ENCODE peak calls at places on chromosomes 6 and 20, in seven cellular contexts. Y is HCT116, J is fibroblast of lung, T is GM13977, O is foreskin fibroblast, V is type B pancreatic cell, A is cardiac fibroblast. K is an unnamed sample.

GRCh38 chr6:170250451-170250850 is 40.4 kb downstream of the DLL1 start:
- DNase-seq in Y (no peak), J (no peak), T (no peak), O (no peak), V (no peak), A (no peak), K (no peak)

GRCh38 chr6:30097902-30098606 is 14.8 kb downstream of the TRIM31 start:
- DNase-seq in Y (no peak), J (no peak), T (no peak), O (no peak), V (no peak), A (no peak), K (no peak)

GRCh38 chr6:142804490-142804889 is 140.5 kb downstream of the HIVEP2 start:
- DNase-seq in Y (no peak), J (no peak), T (no peak), O (no peak), V (no peak), A (no peak), K (no peak)

GRCh38 chr20:24937579-24937978 is 11.5 kb upstream of the CST7 start:
- DNase-seq in Y (no peak), J (no peak), T (no peak), O (no peak), V (no peak), A (no peak), K (peak)

GRCh38 chr6:63441266-63441956 is 121.6 kb upstream of the LGSN start:
- DNase-seq in Y (no peak), J (no peak), T (no peak), O (no peak), V (no peak), A (no peak), K (no peak)

GRCh38 chr6:11535801-11536230 is 1.7 kb upstream of the TMEM170B start:
- DNase-seq in Y (no peak), J (peak), T (no peak), O (peak), V (no peak), A (peak), K (no peak)

GRCh38 chr20:57445298-57445697 is 54.1 kb downstream of the RBM38 start:
- DNase-seq in Y (no peak), J (peak), T (no peak), O (peak), V (no peak), A (peak), K (no peak)

GRCh38 chr6:170522565-170523183 is 30.4 kb downstream of the PSMB1 start:
- DNase-seq in Y (peak), J (peak), T (no peak), O (peak), V (no peak), A (peak), K (no peak)

GRCh38 chr6:129789974-129790373 is 71.1 kb downstream of the TMEM244 start:
- DNase-seq in Y (no peak), J (no peak), T (no peak), O (no peak), V (no peak), A (no peak), K (no peak)

GRCh38 chr20:37501940-37502339 is 19.1 kb upstream of the NNAT start:
- DNase-seq in Y (no peak), J (no peak), T (no peak), O (no peak), V (no peak), A (no peak), K (no peak)

GRCh38 chr20:32544893-32545840 is 40.0 kb downstream of the NOL4L start:
- DNase-seq in Y (no peak), J (no peak), T (no peak), O (peak), V (no peak), A (no peak), K (no peak)

GRCh38 chr20:18006684-18007083 is 37.9 kb downstream of the MGME1 start:
- DNase-seq in Y (no peak), J (no peak), T (no peak), O (no peak), V (no peak), A (no peak), K (no peak)

GRCh38 chr6:144150673-144151009 is 324 bp downstream of the STX11 start:
- DNase-seq in Y (peak), J (peak), T (peak), O (peak), V (no peak), A (peak), K (no peak)

GRCh38 chr20:52622086-52622485 is 350.1 kb upstream of the TSHZ2 start:
- DNase-seq in Y (no peak), J (no peak), T (no peak), O (no peak), V (no peak), A (no peak), K (no peak)

GRCh38 chr6:14472964-14473363 is 355.4 kb downstream of the CD83 start:
- DNase-seq in Y (no peak), J (peak), T (no peak), O (peak), V (no peak), A (peak), K (no peak)

GRCh38 chr6:82072113-82072512 is 175.4 kb downstream of the IBTK start:
- DNase-seq in Y (no peak), J (no peak), T (no peak), O (peak), V (no peak), A (no peak), K (no peak)

GRCh38 chr6:81130969-81131368 is 621.5 kb downstream of the TENT5A start:
- DNase-seq in Y (no peak), J (no peak), T (no peak), O (no peak), V (no peak), A (no peak), K (no peak)

GRCh38 chr6:143734641-143735063 is 56.9 kb downstream of the PHACTR2 start:
- DNase-seq in Y (no peak), J (no peak), T (no peak), O (no peak), V (no peak), A (no peak), K (no peak)

GRCh38 chr20:18428490-18429173 is 38.2 kb downstream of the DZANK1 start:
- DNase-seq in Y (no peak), J (peak), T (no peak), O (peak), V (no peak), A (peak), K (peak)

GRCh38 chr6:16337280-16337975 is 99.0 kb downstream of the GMPR start:
- DNase-seq in Y (no peak), J (peak), T (no peak), O (peak), V (no peak), A (peak), K (peak)

GRCh38 chr6:43493833-43494232 is 16.3 kb downstream of the LRRC73 start:
- DNase-seq in Y (no peak), J (no peak), T (no peak), O (no peak), V (no peak), A (no peak), K (no peak)

GRCh38 chr6:32190946-32191677 is 1.1 kb upstream of the PBX2 start:
- DNase-seq in Y (no peak), J (no peak), T (no peak), O (no peak), V (no peak), A (no peak), K (no peak)

GRCh38 chr20:37560629-37561028 is 33.0 kb upstream of the BLCAP start:
- DNase-seq in Y (no peak), J (no peak), T (no peak), O (no peak), V (peak), A (no peak), K (no peak)

GRCh38 chr6:100228437-100229424 is 234.7 kb upstream of the MCHR2 start:
- DNase-seq in Y (peak), J (peak), T (peak), O (peak), V (peak), A (peak), K (peak)

GRCh38 chr6:106372838-106373501 is 12.5 kb downstream of the CRYBG1 start:
- DNase-seq in Y (peak), J (no peak), T (no peak), O (no peak), V (no peak), A (no peak), K (no peak)

GRCh38 chr20:45944151-45944964 is 9.9 kb downstream of the PCIF1 start:
- DNase-seq in Y (no peak), J (no peak), T (no peak), O (no peak), V (no peak), A (no peak), K (no peak)

GRCh38 chr6:109182590-109182989 is 87.3 kb downstream of the CEP57L1 start:
- DNase-seq in Y (no peak), J (no peak), T (no peak), O (no peak), V (no peak), A (peak), K (no peak)

GRCh38 chr6:17212541-17213371 is 68.4 kb upstream of the RBM24 start:
- DNase-seq in Y (no peak), J (peak), T (no peak), O (peak), V (peak), A (peak), K (no peak)

GRCh38 chr6:11654876-11655275 is 117.3 kb downstream of the TMEM170B start:
- DNase-seq in Y (no peak), J (peak), T (no peak), O (peak), V (no peak), A (peak), K (no peak)

GRCh38 chr6:130955755-130956154 is 107.3 kb downstream of the EPB41L2 start:
- DNase-seq in Y (no peak), J (no peak), T (no peak), O (no peak), V (no peak), A (no peak), K (no peak)

GRCh38 chr6:118249680-118250079 is 298.4 kb upstream of the PLN start:
- DNase-seq in Y (no peak), J (no peak), T (no peak), O (no peak), V (no peak), A (no peak), K (no peak)

GRCh38 chr6:136123464-136123863 is 126.6 kb downstream of the MTFR2 start:
- DNase-seq in Y (no peak), J (peak), T (no peak), O (peak), V (no peak), A (peak), K (no peak)

GRCh38 chr6:153090241-153090930 is 40.7 kb downstream of the RGS17 start:
- DNase-seq in Y (peak), J (peak), T (no peak), O (peak), V (no peak), A (peak), K (no peak)

GRCh38 chr20:38412877-38413577 is 22.1 kb downstream of the SNHG17 start:
- DNase-seq in Y (no peak), J (no peak), T (no peak), O (peak), V (no peak), A (no peak), K (no peak)

GRCh38 chr6:44567406-44567805 is 179.9 kb downstream of the CDC5L start:
- DNase-seq in Y (no peak), J (no peak), T (no peak), O (no peak), V (no peak), A (peak), K (no peak)

DNA sequence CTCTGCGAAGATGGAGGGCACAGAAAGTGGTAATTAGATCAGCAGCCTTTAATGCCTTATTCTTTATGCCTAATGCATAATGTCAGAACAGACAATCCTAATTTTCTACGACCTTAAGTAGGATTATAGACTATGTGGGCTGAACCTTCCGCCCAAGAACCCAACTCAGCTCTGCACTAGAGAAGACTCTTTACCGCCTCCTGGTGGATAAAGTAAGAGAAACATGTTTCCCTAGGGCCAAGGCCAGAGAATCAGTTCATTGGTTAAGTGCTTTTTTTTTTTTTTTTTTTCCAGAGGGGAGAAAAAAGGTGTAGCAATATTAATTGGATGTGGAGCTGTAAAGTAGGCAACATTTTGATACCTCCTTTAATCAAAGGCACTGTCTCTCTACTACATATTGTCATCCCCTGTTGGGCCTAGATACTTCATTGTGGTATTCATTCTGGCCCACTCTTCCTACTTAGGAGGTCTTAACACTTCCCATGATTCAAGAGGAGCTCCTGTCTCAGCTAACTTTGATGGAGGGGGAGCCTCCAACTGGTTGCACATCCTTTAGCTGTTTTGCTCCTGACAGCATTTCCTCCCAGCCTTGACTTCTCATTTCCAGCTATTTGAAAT is 124.9 kb upstream of the NRN1 start:
- DNase-seq in Y (peak), J (no peak), T (peak), O (no peak), V (no peak), A (no peak), K (no peak)
- TF ChIP-seq CTCF in Y (peak), J (peak), T (peak), O (peak), V (peak), A (peak), K (peak)

DNA sequence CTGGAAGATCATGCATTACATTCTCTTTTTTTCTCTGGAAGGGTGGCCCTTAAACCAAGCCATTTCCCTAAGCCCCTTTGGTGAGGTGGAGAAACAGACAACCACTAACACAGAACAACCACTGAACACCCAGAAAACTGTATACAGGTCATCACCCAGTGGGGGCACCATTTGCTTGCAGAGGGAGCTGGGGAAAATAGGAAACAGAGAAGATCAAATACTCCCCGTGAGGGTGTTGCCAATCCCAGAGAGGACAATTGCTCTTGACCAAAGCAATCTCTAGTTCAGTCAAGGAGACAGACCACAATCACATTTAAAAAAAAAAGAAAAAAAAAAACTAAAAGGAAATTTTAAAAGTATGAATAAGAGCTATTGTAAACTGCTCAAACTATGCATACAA is 865 bp upstream of the DAAM2 start:
- DNase-seq in Y (no peak), J (peak), T (no peak), O (peak), V (no peak), A (peak), K (no peak)
- TF ChIP-seq CTCF in Y (no peak), J (peak), T (no peak), O (no peak), V (no peak), A (peak), K (no peak)

DNA sequence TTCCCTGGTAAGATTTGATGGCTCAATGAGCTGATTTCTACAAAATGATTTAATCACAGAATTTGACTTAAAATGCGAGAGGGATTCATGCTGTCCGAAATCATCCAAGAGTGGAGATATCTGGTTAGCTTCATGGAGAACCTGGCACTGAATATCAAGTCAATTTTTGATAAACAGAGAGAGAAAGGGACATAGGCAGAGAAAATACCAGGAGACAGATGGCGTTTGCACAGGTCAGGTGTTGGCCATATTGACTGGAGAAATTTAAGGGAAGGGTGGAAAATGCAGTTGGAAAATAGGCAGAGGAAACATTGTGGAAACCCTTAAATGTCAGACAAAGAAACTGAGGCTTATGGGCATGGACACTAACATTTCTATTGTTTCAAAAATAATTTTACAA is 47.0 kb downstream of the BCAS1 start:
- DNase-seq in Y (no peak), J (no peak), T (no peak), O (no peak), V (no peak), A (no peak), K (no peak)
- TF ChIP-seq CTCF in Y (no peak), J (no peak), T (no peak), O (no peak), V (no peak), A (no peak), K (no peak)

GRCh38 chr20:62287129-62287528 is 15.7 kb upstream of the ADRM1 start:
- DNase-seq in Y (no peak), J (no peak), T (no peak), O (no peak), V (no peak), A (no peak), K (no peak)

GRCh38 chr20:62288535-62289105 is 14.2 kb upstream of the ADRM1 start:
- DNase-seq in Y (no peak), J (no peak), T (no peak), O (no peak), V (no peak), A (no peak), K (no peak)

GRCh38 chr20:62289898-62290297 is 12.9 kb upstream of the ADRM1 start:
- DNase-seq in Y (no peak), J (no peak), T (no peak), O (no peak), V (no peak), A (no peak), K (no peak)

GRCh38 chr20:62287759-62288534 is 14.8 kb upstream of the ADRM1 start:
- DNase-seq in Y (no peak), J (no peak), T (no peak), O (no peak), V (no peak), A (no peak), K (no peak)

GRCh38 chr20:62289131-62289530 is 13.7 kb upstream of the ADRM1 start:
- DNase-seq in Y (no peak), J (no peak), T (no peak), O (no peak), V (no peak), A (no peak), K (no peak)
- TF ChIP-seq CTCF in Y (no peak), J (no peak), T (no peak), O (no peak), V (no peak), A (no peak), K (no peak)

DNA sequence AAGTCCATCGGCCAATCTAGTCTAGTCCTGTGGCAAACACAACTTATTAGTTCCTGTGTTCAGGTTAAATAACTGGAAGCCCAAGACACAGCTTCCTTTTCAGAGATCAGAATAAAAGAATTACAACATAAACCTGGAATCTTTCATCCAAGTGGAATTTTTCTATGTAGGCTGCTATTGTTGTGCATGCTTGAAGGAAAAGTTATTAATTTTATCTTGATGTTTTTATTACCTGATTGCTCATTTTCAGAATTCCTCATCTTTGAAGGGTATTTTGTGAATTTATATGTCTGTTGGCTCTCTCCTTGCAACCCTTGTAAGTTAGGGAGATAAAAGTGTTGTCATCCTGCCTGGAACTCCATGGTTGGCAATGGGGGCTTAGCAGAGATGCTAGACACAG is 367.2 kb upstream of the MARCKS start:
- DNase-seq in Y (no peak), J (no peak), T (no peak), O (no peak), V (no peak), A (no peak), K (no peak)
- TF ChIP-seq CTCF in Y (no peak), J (no peak), T (no peak), O (no peak), V (no peak), A (no peak), K (no peak)

DNA sequence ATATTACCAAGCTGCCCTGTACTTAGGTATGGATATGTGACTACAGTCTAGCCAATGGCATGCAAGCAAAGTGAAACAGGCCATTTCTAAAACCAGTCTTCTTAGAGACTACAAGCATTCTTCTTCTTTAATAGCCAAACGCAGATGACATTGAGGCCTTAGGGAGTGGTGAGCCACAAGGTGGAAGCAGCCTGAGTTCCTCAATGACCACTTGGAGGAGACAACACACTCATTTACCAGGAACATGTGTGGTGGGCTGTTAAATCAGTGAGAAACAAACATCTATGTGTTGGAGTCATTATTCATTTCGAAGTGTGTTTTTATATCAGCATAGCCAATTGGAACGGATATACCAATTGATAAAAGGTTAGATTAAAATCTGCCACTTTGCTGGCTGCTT is 122.0 kb downstream of the GFRAL start:
- DNase-seq in Y (no peak), J (peak), T (no peak), O (no peak), V (no peak), A (no peak), K (no peak)
- TF ChIP-seq CTCF in Y (peak), J (peak), T (no peak), O (no peak), V (peak), A (no peak), K (peak)

GRCh38 chr20:20782747-20783146 is 70.3 kb upstream of the RALGAPA2 start:
- DNase-seq in Y (no peak), J (no peak), T (no peak), O (no peak), V (no peak), A (no peak), K (no peak)
- TF ChIP-seq CTCF in Y (no peak), J (no peak), T (no peak), O (no peak), V (no peak), A (no peak), K (no peak)

GRCh38 chr20:13868331-13868730 is 83.5 kb downstream of the NDUFAF5 start:
- DNase-seq in Y (no peak), J (peak), T (no peak), O (peak), V (no peak), A (peak), K (no peak)

GRCh38 chr20:13873814-13874213 is 89.0 kb downstream of the NDUFAF5 start:
- DNase-seq in Y (no peak), J (no peak), T (no peak), O (no peak), V (no peak), A (no peak), K (no peak)

GRCh38 chr20:13874269-13875158 is 89.7 kb downstream of the NDUFAF5 start:
- DNase-seq in Y (no peak), J (no peak), T (no peak), O (no peak), V (no peak), A (no peak), K (no peak)

GRCh38 chr20:13865825-13866351 is 81.1 kb downstream of the NDUFAF5 start:
- DNase-seq in Y (no peak), J (peak), T (no peak), O (peak), V (no peak), A (no peak), K (no peak)

GRCh38 chr20:13870349-13870748 is 85.5 kb downstream of the NDUFAF5 start:
- DNase-seq in Y (no peak), J (no peak), T (no peak), O (no peak), V (no peak), A (no peak), K (no peak)
- TF ChIP-seq CTCF in Y (no peak), J (no peak), T (peak), O (no peak), V (no peak), A (no peak), K (no peak)

GRCh38 chr6:150076196-150076893 is 7.4 kb upstream of the ULBP3 start:
- DNase-seq in Y (no peak), J (no peak), T (no peak), O (peak), V (no peak), A (no peak), K (no peak)
- TF ChIP-seq CTCF in Y (peak), J (peak), T (no peak), O (no peak), V (peak), A (no peak), K (peak)

K was measured in osteocyte.